ENCODE peak calls at places on chromosomes 4 and X, in five cellular contexts. F is GM23248, G is adipocyte, V is H9, Q is DND-41. A is an unnamed sample. For H3K4me1, the result is how much of the 10 kb centered on the place peaks cover.

GRCh38 chr4:115537387-115537786 is 424.0 kb upstream of the NDST4 start:
- DNase-seq in V (no peak), F (peak), G (peak), Q (no peak), A (no peak)

GRCh38 chrX:18833071-18833731 is 125.8 kb downstream of the PPEF1 start:
- DNase-seq in F (peak), Q (no peak), V (no peak), G (no peak), A (no peak)

GRCh38 chrX:144612076-144612475 is 635.2 kb upstream of the SPANXN1 start:
- DNase-seq in F (no peak), Q (no peak), V (no peak), G (no peak), A (no peak)

GRCh38 chr4:121156822-121157769 is 7.0 kb downstream of the TNIP3 start:
- DNase-seq in V (peak), F (peak), Q (no peak), G (peak), A (peak)

GRCh38 chr4:6334203-6334887 is 64.7 kb downstream of the WFS1 start:
- DNase-seq in G (no peak), Q (no peak), F (no peak), V (no peak), A (no peak)

GRCh38 chr4:170875868-170876267 is 786.1 kb upstream of the AADAT start:
- DNase-seq in V (no peak), F (peak), G (peak), Q (no peak), A (no peak)

GRCh38 chrX:96704661-96705060 is 20.0 kb downstream of the DIAPH2 start:
- DNase-seq in Q (no peak), F (peak), G (no peak), V (no peak), A (no peak)

GRCh38 chrX:40720811-40721210 is 14.5 kb downstream of the MED14 start:
- DNase-seq in Q (no peak), F (no peak), V (no peak), G (no peak), A (no peak)

GRCh38 chr4:1887065-1887464 is 15.9 kb downstream of the NSD2 start:
- DNase-seq in G (no peak), Q (no peak), F (no peak), V (no peak), A (no peak)

GRCh38 chr4:76545161-76545884 is 110.3 kb downstream of the SHROOM3 start:
- DNase-seq in F (no peak), G (peak), Q (no peak), V (no peak), A (no peak)

GRCh38 chr4:108619372-108620100 is 840 bp upstream of the RPL34 start:
- DNase-seq in F (peak), Q (peak), G (no peak), V (no peak), A (no peak)

GRCh38 chr4:56388311-56388710 is 1.0 kb upstream of the AASDH start:
- DNase-seq in Q (no peak), V (no peak), G (peak), F (peak), A (no peak)

GRCh38 chrX:81377329-81377728 is 175.4 kb downstream of the SH3BGRL start:
- DNase-seq in G (peak), Q (no peak), F (peak), V (no peak), A (no peak)

GRCh38 chr4:90540536-90540935 is 413.3 kb downstream of the CCSER1 start:
- DNase-seq in G (no peak), Q (no peak), V (no peak), F (no peak), A (no peak)

GRCh38 chr4:5199142-5199541 is 147.9 kb downstream of the STK32B start:
- DNase-seq in V (no peak), F (no peak), Q (no peak), G (no peak), A (no peak)

GRCh38 chrX:121333942-121334341 is 286.5 kb downstream of the GLUD2 start:
- DNase-seq in G (no peak), F (no peak), V (no peak), Q (no peak), A (no peak)

GRCh38 chrX:77505227-77505626 is 58.0 kb downstream of the FGF16 start:
- DNase-seq in V (no peak), F (peak), Q (no peak), G (peak), A (no peak)

GRCh38 chr4:150385606-150386005 is 196.3 kb upstream of the MAB21L2 start:
- DNase-seq in V (no peak), G (peak), F (peak), Q (no peak), A (no peak)

GRCh38 chr4:140777401-140777800 is 21.2 kb upstream of the TBC1D9 start:
- DNase-seq in F (no peak), Q (no peak), V (no peak), G (no peak), A (no peak)

GRCh38 chrX:21972046-21972445 is 31.5 kb downstream of the SMS start:
- DNase-seq in Q (no peak), F (no peak), G (no peak), V (no peak), A (no peak)
- H3K9ac ChIP-seq in Q (no peak), F (no peak), G (no peak), V (no peak), A (peak)

GRCh38 chr4:152660526-152660925 is 19.3 kb downstream of the TMEM154 start:
- DNase-seq in G (no peak), Q (no peak), V (no peak), F (no peak), A (no peak)

GRCh38 chr4:152657657-152658056 is 22.1 kb downstream of the TMEM154 start:
- DNase-seq in F (no peak), Q (no peak), V (no peak), G (no peak), A (no peak)

GRCh38 chr4:152659806-152660205 is 20.0 kb downstream of the TMEM154 start:
- DNase-seq in V (no peak), G (no peak), F (no peak), Q (no peak), A (no peak)

GRCh38 chr4:152663203-152664066 is 16.4 kb downstream of the TMEM154 start:
- DNase-seq in G (peak), Q (no peak), V (no peak), F (no peak), A (no peak)

GRCh38 chr4:152661649-152662048 is 18.1 kb downstream of the TMEM154 start:
- DNase-seq in V (no peak), Q (no peak), G (no peak), F (no peak), A (no peak)
- H3K4me1 ChIP-seq in V (under half), Q (under half), G (under half), F (under half), A (under half)

DNA sequence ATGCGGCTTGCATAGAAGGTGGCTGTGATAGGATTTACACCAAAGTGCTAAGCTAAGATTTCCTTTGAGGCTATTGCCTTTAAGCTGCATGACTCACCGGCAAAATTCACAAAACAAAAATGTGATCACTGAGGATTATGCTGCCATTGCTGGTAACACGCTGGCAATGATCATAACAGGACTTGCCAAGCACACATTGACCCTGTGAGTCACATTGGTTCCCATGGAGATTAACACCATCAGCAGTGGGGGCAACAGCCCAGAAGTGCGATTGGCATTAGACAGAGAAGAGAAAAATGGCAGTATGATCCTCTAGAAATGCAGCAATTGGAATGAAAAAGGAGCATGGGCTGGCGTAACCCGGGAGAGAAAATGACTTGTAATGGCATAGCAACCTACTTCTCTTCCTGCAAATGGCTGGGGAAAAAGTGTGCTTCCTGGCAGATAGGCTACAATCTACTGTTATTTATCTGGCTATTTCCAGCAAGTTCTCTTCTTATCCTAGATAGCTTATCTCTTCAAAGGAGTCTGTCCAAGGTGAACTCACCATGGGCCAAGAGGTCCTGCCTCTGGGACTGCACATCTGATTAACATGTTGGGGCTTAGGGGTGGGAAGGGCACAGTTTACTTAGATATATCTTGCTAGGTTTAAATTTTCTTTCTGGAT is 314.2 kb upstream of the IGFBP7 start:
- DNase-seq in Q (no peak), G (peak), V (no peak), F (peak), A (no peak)
- H3K9ac ChIP-seq in Q (no peak), G (no peak), V (no peak), F (peak), A (no peak)

GRCh38 chr4:84971319-84971932 is 4.9 kb upstream of the WDFY3 start:
- DNase-seq in G (peak), V (no peak), F (peak), Q (no peak), A (no peak)
- H3K4me1 ChIP-seq in G (under half), V (under half), F (under half), Q (under half), A (under half)

GRCh38 chr4:73945140-73945539 is 36.7 kb downstream of the PF4 start:
- DNase-seq in V (no peak), Q (no peak), F (no peak), G (no peak), A (no peak)

GRCh38 chr4:73943555-73943954 is 38.3 kb downstream of the PF4 start:
- DNase-seq in V (no peak), G (no peak), F (no peak), Q (no peak), A (no peak)

GRCh38 chr4:73945674-73946449 is 36.0 kb downstream of the PF4 start:
- DNase-seq in G (no peak), V (no peak), F (no peak), Q (no peak), A (no peak)

GRCh38 chr4:73947239-73947985 is 34.4 kb downstream of the PF4 start:
- DNase-seq in Q (no peak), F (no peak), G (no peak), V (no peak), A (no peak)

GRCh38 chr4:73944061-73944875 is 37.6 kb downstream of the PF4 start:
- DNase-seq in Q (no peak), G (peak), V (peak), F (peak), A (peak)
- H3K9ac ChIP-seq in Q (no peak), G (no peak), V (no peak), F (peak), A (no peak)

GRCh38 chr4:98512918-98513317 is 145.5 kb downstream of the TSPAN5 start:
- DNase-seq in Q (no peak), V (no peak), F (no peak), G (no peak), A (no peak)

GRCh38 chr4:98516441-98517323 is 141.7 kb downstream of the TSPAN5 start:
- DNase-seq in Q (no peak), G (no peak), F (peak), V (no peak), A (no peak)

GRCh38 chr4:98517444-98518021 is 140.9 kb downstream of the TSPAN5 start:
- DNase-seq in V (no peak), G (peak), Q (no peak), F (no peak), A (no peak)

GRCh38 chr4:98516042-98516440 is 142.4 kb downstream of the TSPAN5 start:
- DNase-seq in G (peak), F (peak), V (no peak), Q (no peak), A (no peak)

DNA sequence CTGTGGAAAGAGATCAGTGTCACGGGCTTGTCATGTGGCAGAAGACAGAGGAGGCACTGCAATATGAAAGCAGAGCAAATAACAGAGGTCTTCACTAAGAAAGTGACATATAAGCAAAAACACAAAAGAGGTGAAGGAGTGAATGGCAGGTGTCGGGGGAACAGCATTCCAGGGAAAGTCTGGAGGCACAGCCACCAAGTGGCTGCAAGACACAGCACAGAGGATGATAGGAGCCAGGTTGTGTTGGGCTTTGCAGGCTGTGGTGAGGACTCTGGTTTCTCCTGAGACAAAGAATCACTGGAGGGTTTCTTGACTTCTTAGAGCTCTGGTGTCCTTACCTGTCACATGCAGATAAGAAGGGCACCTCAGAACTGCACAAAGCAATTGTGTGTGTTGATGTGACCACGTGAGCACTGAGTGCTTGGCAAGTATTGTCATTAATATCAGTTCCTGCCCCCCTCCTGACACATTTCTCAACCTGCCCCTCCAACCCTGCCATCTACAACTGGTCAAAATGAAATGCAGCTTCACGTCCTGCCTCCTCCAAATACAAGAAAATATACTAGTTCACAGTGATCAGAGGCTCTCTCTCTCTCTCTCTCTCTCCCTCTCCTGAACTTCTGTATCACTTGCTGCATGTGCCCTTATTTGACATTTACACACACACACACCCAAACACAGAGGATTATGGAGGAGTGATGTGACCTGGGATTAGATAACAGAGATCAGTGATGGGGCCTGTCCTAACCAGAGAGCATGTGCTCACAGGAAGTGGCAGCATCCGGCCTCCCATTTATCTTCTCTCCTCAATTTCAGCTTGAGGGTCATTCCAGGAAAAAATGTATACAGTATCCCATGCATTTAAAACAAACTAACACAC is 143.2 kb downstream of the TSPAN5 start:
- DNase-seq in G (no peak), Q (no peak), V (no peak), F (peak), A (no peak)
- H3K4me1 ChIP-seq in G (half or more), Q (under half), V (under half), F (half or more), A (under half)

GRCh38 chr4:78551420-78552351 is at the start of gene ANXA3:
- DNase-seq in F (peak), V (peak), G (peak), Q (no peak), A (peak)
- H3K9ac ChIP-seq in F (peak), V (peak), G (peak), Q (no peak), A (peak)

DNA sequence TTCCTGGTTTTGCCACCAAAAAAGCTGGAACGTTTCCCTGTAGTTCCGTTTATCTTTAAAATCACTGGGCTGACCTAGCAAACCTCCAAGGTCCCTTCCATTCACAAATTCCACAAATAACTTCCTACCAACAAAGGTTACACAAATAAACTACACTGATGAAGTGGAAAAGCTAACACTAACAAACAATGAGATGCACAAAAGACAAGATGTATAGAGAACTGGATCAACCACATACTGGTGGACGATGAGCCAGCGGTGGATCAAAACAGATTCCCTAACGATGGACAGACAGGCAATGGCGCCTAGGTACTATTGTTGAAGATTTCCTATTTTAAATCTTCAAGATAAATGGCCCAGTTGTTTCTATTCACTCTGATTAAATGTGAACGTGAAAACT is 15.5 kb downstream of the AFAP1 start:
- DNase-seq in G (no peak), Q (no peak), F (no peak), V (no peak), A (no peak)
- H3K4me1 ChIP-seq in G (under half), Q (under half), F (under half), V (under half), A (under half)

DNA sequence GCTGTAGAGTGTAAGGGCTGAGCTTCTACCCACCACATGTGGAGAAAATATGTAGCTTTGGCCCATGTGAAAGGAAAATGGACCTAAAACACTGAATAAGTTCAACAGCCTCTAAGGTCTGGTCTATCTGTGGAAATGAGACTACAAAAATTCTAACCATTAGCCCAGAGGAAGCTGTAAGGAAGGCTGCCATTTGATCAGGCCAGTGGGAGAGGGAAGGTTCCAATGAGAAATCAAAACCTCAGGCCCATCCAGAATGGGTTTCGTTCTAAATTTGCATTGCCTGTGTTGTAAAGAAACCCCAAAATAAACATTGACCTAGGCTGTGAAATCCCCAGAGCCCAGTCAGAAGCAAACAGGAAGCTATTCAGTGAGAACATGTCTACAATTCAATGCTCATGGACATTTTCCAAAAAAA is 320.4 kb upstream of the SLC7A11 start:
- DNase-seq in F (no peak), V (no peak), G (no peak), Q (no peak), A (no peak)
- H3K9ac ChIP-seq in F (no peak), V (no peak), G (no peak), Q (no peak), A (no peak)

GRCh38 chr4:144750348-144750747 is 104.4 kb downstream of the HHIP start:
- DNase-seq in V (no peak), Q (no peak), G (no peak), F (no peak), A (no peak)
- H3K4me1 ChIP-seq in V (under half), Q (under half), G (under half), F (under half), A (under half)

A was measured in colonic mucosa.